ENCODE peak calls at places on chromosomes 6 and 20, in seven cellular contexts. N is ovary, B is HCT116, S is IMR-90, C is H54, E is uterus, D is lower leg skin. K is an unnamed sample.

GRCh38 chr6:5025911-5026819 is 22.3 kb upstream of the RPP40 start:
- DNase-seq in B (no peak), S (peak; percentile 30), C (peak; percentile 18), D (no peak), E (peak; percentile 81), N (peak; percentile 58), K (peak; percentile 42)

GRCh38 chr6:11810854-11811643 is 32.4 kb upstream of the ADTRP start:
- DNase-seq in N (no peak), C (no peak), S (peak; percentile 24), E (no peak), B (no peak), D (no peak), K (no peak)

GRCh38 chr6:38058022-38058421 is 238.5 kb downstream of the ZFAND3 start:
- DNase-seq in N (no peak), B (peak; percentile 58), C (peak; percentile 14), E (no peak), S (peak; percentile 78), D (no peak), K (no peak)

GRCh38 chr20:19802099-19802491 is 44.0 kb downstream of the RIN2 start:
- DNase-seq in C (no peak), E (no peak), S (no peak), D (no peak), B (no peak), N (no peak), K (no peak)

GRCh38 chr6:906920-907319 is 214.0 kb upstream of the EXOC2 start:
- DNase-seq in E (no peak), D (no peak), N (no peak), C (no peak), S (peak; percentile 68), B (no peak), K (no peak)

GRCh38 chr6:160979063-160979708 is 12.4 kb upstream of the MAP3K4 start:
- DNase-seq in S (peak; percentile 74), N (no peak), D (no peak), B (no peak), E (peak; percentile 20), C (no peak), K (no peak)

GRCh38 chr20:56411759-56412472 is at the start of gene CASS4:
- DNase-seq in N (peak; percentile 46), B (no peak), E (no peak), D (no peak), S (peak; percentile 89), C (no peak), K (peak; percentile 86)

GRCh38 chr20:63499333-63499969 is 568 bp upstream of the EEF1A2 start:
- DNase-seq in C (no peak), N (no peak), D (no peak), B (no peak), S (no peak), E (no peak), K (no peak)

GRCh38 chr6:44006123-44006871 is 121.0 kb downstream of the MRPL14 start:
- DNase-seq in C (peak; percentile 61), N (no peak), D (no peak), S (peak; percentile 59), B (no peak), E (no peak), K (no peak)

GRCh38 chr20:1892122-1892385 is 3.2 kb upstream of the SIRPA start:
- DNase-seq in S (no peak), D (no peak), N (no peak), B (no peak), C (no peak), E (no peak), K (no peak)

GRCh38 chr20:11255860-11256259 is 582.1 kb upstream of the JAG1 start:
- DNase-seq in E (no peak), B (no peak), S (no peak), C (no peak), D (no peak), N (no peak), K (no peak)

GRCh38 chr20:4067600-4068261 is 52.4 kb upstream of the RNF24 start:
- DNase-seq in C (peak; percentile 54), E (no peak), B (no peak), N (no peak), S (peak; percentile 88), D (no peak), K (peak; percentile 31)

GRCh38 chr6:52739134-52739533 is 24.1 kb downstream of the GSTA2 start:
- DNase-seq in C (no peak), E (no peak), N (no peak), S (no peak), B (no peak), D (no peak), K (no peak)

GRCh38 chr6:160995271-160995670 is 3.7 kb downstream of the MAP3K4 start:
- DNase-seq in S (no peak), B (no peak), N (no peak), C (no peak), D (no peak), E (no peak), K (no peak)

GRCh38 chr6:139308284-139308916 is 16.6 kb upstream of the TXLNB start:
- DNase-seq in D (no peak), S (peak; percentile 55), N (no peak), C (no peak), E (no peak), B (no peak), K (no peak)

GRCh38 chr6:28803337-28803709 is 120.5 kb downstream of the TRIM27 start:
- DNase-seq in S (no peak), N (no peak), B (no peak), D (no peak), C (no peak), E (no peak), K (no peak)

GRCh38 chr6:148885154-148885870 is 138.5 kb downstream of the UST start:
- DNase-seq in D (no peak), B (no peak), N (no peak), C (no peak), E (no peak), S (peak; percentile 91), K (no peak)

GRCh38 chr6:136696783-136697364 is 95.4 kb downstream of the MAP3K5 start:
- DNase-seq in N (no peak), B (no peak), D (no peak), S (no peak), E (no peak), C (no peak), K (no peak)

GRCh38 chr6:25582101-25582500 is 69.9 kb upstream of the SCGN start:
- DNase-seq in B (no peak), N (no peak), E (no peak), C (no peak), D (no peak), S (no peak), K (no peak)

GRCh38 chr6:130620338-130620781 is 206.8 kb upstream of the SMLR1 start:
- DNase-seq in B (no peak), E (no peak), S (no peak), C (no peak), N (no peak), D (no peak), K (no peak)

GRCh38 chr6:113352831-113353230 is 504.3 kb upstream of the MARCKS start:
- DNase-seq in N (no peak), B (no peak), C (no peak), S (no peak), D (no peak), E (no peak), K (no peak)

GRCh38 chr6:11585426-11586016 is 48.0 kb downstream of the TMEM170B start:
- DNase-seq in N (no peak), C (no peak), D (no peak), S (peak; percentile 79), E (no peak), B (peak; percentile 44), K (peak; percentile 11)

DNA sequence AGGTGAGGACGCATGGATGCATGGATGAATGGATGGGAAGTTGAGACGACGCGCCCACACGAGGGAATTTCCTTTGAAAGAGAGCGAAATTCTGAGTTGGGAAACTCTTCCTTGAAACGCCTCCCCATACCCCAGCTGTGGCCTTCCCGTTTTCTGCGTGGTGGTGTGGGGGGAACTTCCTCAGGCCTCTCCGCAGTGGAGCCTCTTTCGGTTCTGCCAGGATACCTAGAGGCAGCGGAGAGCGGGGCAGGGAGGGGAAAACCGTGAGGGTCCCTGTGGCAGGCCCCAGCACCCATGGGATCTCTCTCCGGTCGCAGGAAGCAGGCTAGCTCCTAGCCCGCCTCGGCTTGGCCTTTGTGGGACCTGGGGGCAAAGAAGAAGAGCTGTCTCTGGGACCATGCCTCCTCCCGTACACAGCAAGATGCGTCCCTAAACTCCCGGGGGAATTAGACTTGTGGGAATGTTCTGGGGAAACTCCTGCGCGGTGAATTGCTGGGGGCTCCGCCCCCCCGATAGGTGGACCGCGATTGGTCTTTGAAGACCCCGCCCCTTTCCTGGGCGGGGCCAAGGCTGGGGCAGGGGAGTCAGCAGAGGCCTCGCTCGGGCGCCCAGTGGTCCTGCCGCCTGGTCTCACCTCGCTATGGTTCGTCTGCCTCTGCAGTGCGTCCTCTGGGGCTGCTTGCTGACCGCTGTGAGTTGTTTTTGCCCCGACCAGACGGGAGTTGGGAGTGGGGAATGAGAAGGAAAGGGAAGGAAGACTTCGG is at the start of gene CD40:
- DNase-seq in S (peak; percentile 23), N (peak; percentile 92), C (no peak), B (peak; percentile 68), D (peak; percentile 81), E (peak; percentile 91), K (peak; percentile 46)
- TF ChIP-seq POLR2A in S (no peak), N (peak; percentile 50), C (no peak), B (peak; percentile 38), D (no peak), E (peak; percentile 56), K (no peak)

DNA sequence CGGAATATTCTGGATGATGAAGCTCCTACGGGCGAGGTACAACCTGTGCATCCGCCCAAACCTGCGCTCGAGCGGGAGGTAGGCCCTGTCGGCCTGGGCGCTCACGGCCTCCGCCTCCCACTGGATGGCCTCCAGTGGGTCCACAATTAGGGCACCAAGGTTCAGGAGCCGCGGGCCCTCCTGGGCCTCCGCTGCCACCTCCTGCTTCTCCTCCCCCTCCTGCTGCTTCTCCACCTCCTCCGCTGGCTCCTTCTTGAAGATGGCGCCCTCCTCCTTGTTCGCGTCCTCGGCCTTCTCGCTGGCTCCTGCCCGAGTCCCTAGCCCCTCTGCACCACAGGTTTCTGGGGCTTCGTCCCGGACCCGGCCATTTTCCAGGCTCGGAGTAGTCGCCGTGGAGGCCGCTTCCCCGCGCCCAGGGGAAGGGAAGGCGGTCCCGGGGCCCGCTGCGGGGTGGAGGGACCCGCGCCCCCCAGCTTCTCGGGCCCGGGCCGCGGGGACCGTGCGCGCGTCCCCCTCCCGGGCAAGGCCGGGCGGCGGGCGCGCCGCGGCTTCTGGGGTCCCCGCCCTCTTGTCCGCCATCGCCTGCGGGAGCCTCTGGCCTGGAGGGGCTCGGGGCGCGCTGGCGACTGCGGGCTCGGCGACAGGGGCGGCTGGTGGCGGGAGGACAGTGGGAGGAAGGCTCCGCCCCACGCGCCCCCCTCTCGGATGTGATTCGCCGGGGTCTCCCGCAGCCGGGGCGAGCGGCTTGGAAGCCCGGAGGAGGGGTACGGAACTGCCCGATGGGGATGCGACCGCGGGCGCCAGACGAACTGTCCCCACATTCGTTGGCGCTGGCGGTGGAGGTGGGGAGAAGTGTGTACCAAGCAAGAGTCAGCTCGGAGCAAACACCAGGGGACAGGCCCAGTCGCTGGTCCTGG is 17.6 kb downstream of the PLAGL2 start:
- DNase-seq in E (peak; percentile 36), B (no peak), C (no peak), D (no peak), N (peak; percentile 42), S (peak; percentile 11), K (peak; percentile 48)
- TF ChIP-seq POLR2A in E (peak; percentile 28), B (no peak), C (no peak), D (no peak), N (no peak), S (no peak), K (no peak)

GRCh38 chr20:43751167-43752050 is 24.6 kb upstream of the GTSF1L start:
- DNase-seq in E (no peak), N (no peak), D (no peak), B (no peak), S (peak; percentile 92), C (peak; percentile 72), K (no peak)
- TF ChIP-seq POLR2A in E (no peak), N (no peak), D (no peak), B (no peak), S (no peak), C (no peak), K (no peak)

GRCh38 chr6:116971959-116972358 is 94.9 kb downstream of the RFX6 start:
- DNase-seq in E (no peak), C (no peak), D (no peak), B (peak; percentile 54), N (no peak), S (peak; percentile 31), K (peak; percentile 66)
- TF ChIP-seq POLR2A in E (no peak), C (no peak), D (no peak), B (no peak), N (no peak), S (no peak), K (no peak)